ENCODE peak calls at places on chromosomes 1 and 21, in six cellular contexts. H is DMS153, R is SK-MEL-5, B is pancreas, M is omental fat pad, L is anterior cingulate cortex. P is an unnamed sample.

GRCh38 chr1:89198500-89199072 is at the start of gene GBP4:
- DNase-seq in H (no peak), R (no peak), B (peak; percentile 61), M (no peak), L (no peak), P (no peak)

GRCh38 chr1:159204791-159205141 is at the start of gene ACKR1:
- DNase-seq in H (no peak), R (no peak), B (no peak), M (no peak), L (no peak), P (no peak)

GRCh38 chr1:174074757-174075156 is 52.6 kb upstream of the RC3H1 start:
- DNase-seq in H (peak; percentile 1), R (peak; percentile 63), B (no peak), M (no peak), L (no peak), P (no peak)

GRCh38 chr1:177927021-177927596 is 42.7 kb downstream of the SEC16B start:
- DNase-seq in H (no peak), R (no peak), B (no peak), M (no peak), L (no peak), P (no peak)

GRCh38 chr1:154501423-154502065 is 475 bp upstream of the TDRD10 start:
- DNase-seq in H (no peak), R (no peak), B (peak; percentile 77), M (peak; percentile 49), L (no peak), P (peak; percentile 83)

GRCh38 chr1:34918609-34919561 is 10.6 kb downstream of the DLGAP3 start:
- DNase-seq in H (no peak), R (no peak), B (no peak), M (no peak), L (no peak), P (no peak)

GRCh38 chr1:184881941-184882648 is 92.2 kb downstream of the NIBAN1 start:
- DNase-seq in H (no peak), R (no peak), B (no peak), M (no peak), L (no peak), P (no peak)

GRCh38 chr21:46208761-46209721 is 19.5 kb downstream of the LSS start:
- DNase-seq in H (no peak), R (no peak), B (peak; percentile 44), M (peak; percentile 12), L (no peak), P (peak; percentile 56)

GRCh38 chr1:9384751-9385245 is 92.1 kb downstream of the SPSB1 start:
- DNase-seq in H (no peak), R (no peak), B (no peak), M (no peak), L (no peak), P (no peak)

GRCh38 chr1:10975567-10976326 is 36.7 kb upstream of the TARDBP start:
- DNase-seq in H (peak; percentile 45), R (peak; percentile 39), B (no peak), M (no peak), L (no peak), P (peak; percentile 88)

GRCh38 chr1:218872026-218872425 is 301.7 kb upstream of the LYPLAL1 start:
- DNase-seq in H (no peak), R (no peak), B (no peak), M (no peak), L (no peak), P (no peak)

GRCh38 chr1:156226116-156226538 is 13.3 kb downstream of the PMF1 start:
- DNase-seq in H (no peak), R (no peak), B (no peak), M (no peak), L (no peak), P (no peak)

GRCh38 chr1:203652718-203653461 is 26.3 kb downstream of the ATP2B4 start:
- DNase-seq in H (no peak), R (peak; percentile 77), B (no peak), M (no peak), L (no peak), P (no peak)

GRCh38 chr1:68409426-68409825 is 40.3 kb downstream of the RPE65 start:
- DNase-seq in H (no peak), R (no peak), B (no peak), M (no peak), L (no peak), P (no peak)

GRCh38 chr1:25042331-25042730 is 112.3 kb upstream of the RUNX3 start:
- DNase-seq in H (no peak), R (no peak), B (no peak), M (no peak), L (no peak), P (no peak)

GRCh38 chr1:116483481-116484309 is 87.1 kb downstream of the CD58 start:
- DNase-seq in H (no peak), R (no peak), B (no peak), M (no peak), L (no peak), P (no peak)

GRCh38 chr1:182032251-182032650 is 29.3 kb downstream of the ZNF648 start:
- DNase-seq in H (no peak), R (no peak), B (no peak), M (no peak), L (no peak), P (no peak)

GRCh38 chr1:147541672-147542548 is 609 bp downstream of the BCL9 start:
- DNase-seq in H (peak; percentile 43), R (peak; percentile 39), B (peak; percentile 78), M (no peak), L (peak; percentile 75), P (peak; percentile 85)

GRCh38 chr1:15039017-15039648 is 114.4 kb upstream of the TMEM51 start:
- DNase-seq in H (no peak), R (no peak), B (no peak), M (no peak), L (no peak), P (no peak)

GRCh38 chr1:66532798-66533783 is 862 bp upstream of the SGIP1 start:
- DNase-seq in H (peak; percentile 50), R (no peak), B (peak; percentile 65), M (no peak), L (peak; percentile 30), P (peak; percentile 56)

GRCh38 chr1:15848929-15849774 is 1.6 kb downstream of the SPEN start:
- DNase-seq in H (peak; percentile 87), R (peak; percentile 86), B (peak; percentile 86), M (peak; percentile 43), L (peak; percentile 75), P (peak; percentile 90)

GRCh38 chr21:34647552-34647951 is 21.2 kb upstream of the CLIC6 start:
- DNase-seq in H (no peak), R (no peak), B (no peak), M (no peak), L (no peak), P (no peak)

GRCh38 chr1:81044708-81045107 is 756.0 kb upstream of the ADGRL2 start:
- DNase-seq in H (no peak), R (no peak), B (no peak), M (no peak), L (no peak), P (no peak)

GRCh38 chr1:156848461-156849150 is 10.3 kb downstream of the INSRR start:
- DNase-seq in H (no peak), R (no peak), B (no peak), M (no peak), L (no peak), P (no peak)

GRCh38 chr1:226551299-226551698 is 2.7 kb downstream of the STUM start:
- DNase-seq in H (peak; percentile 68), R (no peak), B (no peak), M (no peak), L (no peak), P (no peak)

GRCh38 chr1:209364716-209365115 is 218.8 kb upstream of the CAMK1G start:
- DNase-seq in H (no peak), R (no peak), B (no peak), M (no peak), L (no peak), P (no peak)

GRCh38 chr1:12146343-12147112 is 20.3 kb upstream of the TNFRSF1B start:
- DNase-seq in H (no peak), R (no peak), B (no peak), M (no peak), L (no peak), P (no peak)

GRCh38 chr1:69263982-69264381 is 303.7 kb upstream of the LRRC7 start:
- DNase-seq in H (peak; percentile 99), R (no peak), B (no peak), M (no peak), L (no peak), P (no peak)